ENCODE peak calls at places on chromosomes 13 and 19, in eight cellular contexts. H is H9, Q is A549, L is WTC11, J is cardiac muscle cell, A is progenitor cell of endocrine pancreas, M is tibial nerve, G is psoas muscle. V is an unnamed sample.

GRCh38 chr13:19605161-19605955 is 28.1 kb upstream of the MPHOSPH8 start:
- DNase-seq in H (no peak), L (no peak), M (no peak), Q (no peak), J (no peak), A (no peak), G (no peak), V (no peak)

GRCh38 chr13:38970380-38971051 is 20.1 kb downstream of the STOML3 start:
- DNase-seq in M (no peak), J (no peak), G (no peak), Q (no peak), H (no peak), A (no peak), L (no peak), V (no peak)

GRCh38 chr13:108360139-108360538 is 90.6 kb downstream of the TNFSF13B start:
- DNase-seq in Q (no peak), J (no peak), L (no peak), A (no peak), H (no peak), M (no peak), G (no peak), V (no peak)

GRCh38 chr19:43798546-43799409 is 3.5 kb downstream of the LYPD5 start:
- DNase-seq in H (peak), M (no peak), G (peak), J (peak), Q (no peak), L (peak), A (peak), V (no peak)

GRCh38 chr19:47529018-47529742 is 14.3 kb upstream of the NAPA start:
- DNase-seq in J (no peak), G (no peak), H (no peak), L (no peak), Q (no peak), A (no peak), M (no peak), V (no peak)

GRCh38 chr19:55672418-55672817 is 2.6 kb upstream of the EPN1 start:
- DNase-seq in G (no peak), J (peak), H (no peak), A (no peak), Q (no peak), L (no peak), M (no peak), V (no peak)

GRCh38 chr13:19742651-19743050 is 40.1 kb downstream of the PSPC1 start:
- DNase-seq in G (no peak), M (no peak), A (no peak), H (no peak), L (no peak), J (no peak), Q (no peak), V (no peak)

GRCh38 chr19:45518469-45518826 is 11.2 kb downstream of the VASP start:
- DNase-seq in Q (no peak), H (no peak), A (no peak), J (no peak), M (no peak), G (no peak), L (no peak), V (no peak)

GRCh38 chr19:34457446-34457845 is 24.1 kb upstream of the WTIP start:
- DNase-seq in H (no peak), M (no peak), A (no peak), J (no peak), Q (no peak), L (no peak), G (no peak), V (no peak)

GRCh38 chr19:51131780-51132680 is 7.3 kb downstream of the SIGLEC9 start:
- DNase-seq in A (no peak), H (no peak), G (no peak), L (no peak), Q (no peak), M (peak), J (peak), V (peak)

GRCh38 chr13:94706854-94707399 is 5.4 kb downstream of the SOX21 start:
- DNase-seq in L (no peak), G (no peak), A (no peak), Q (no peak), M (no peak), H (no peak), J (no peak), V (no peak)

GRCh38 chr19:28289294-28290063 is 923.5 kb downstream of the UQCRFS1 start:
- DNase-seq in L (no peak), M (no peak), G (no peak), Q (no peak), A (no peak), H (no peak), J (peak), V (no peak)

GRCh38 chr19:41933131-41933458 is 4.8 kb upstream of the ERFL start:
- DNase-seq in Q (no peak), G (no peak), H (no peak), L (no peak), J (no peak), M (no peak), A (no peak), V (no peak)

GRCh38 chr13:80096383-80096782 is 244.5 kb downstream of the SPRY2 start:
- DNase-seq in L (no peak), J (no peak), Q (no peak), G (no peak), H (no peak), M (no peak), A (no peak), V (no peak)

DNA sequence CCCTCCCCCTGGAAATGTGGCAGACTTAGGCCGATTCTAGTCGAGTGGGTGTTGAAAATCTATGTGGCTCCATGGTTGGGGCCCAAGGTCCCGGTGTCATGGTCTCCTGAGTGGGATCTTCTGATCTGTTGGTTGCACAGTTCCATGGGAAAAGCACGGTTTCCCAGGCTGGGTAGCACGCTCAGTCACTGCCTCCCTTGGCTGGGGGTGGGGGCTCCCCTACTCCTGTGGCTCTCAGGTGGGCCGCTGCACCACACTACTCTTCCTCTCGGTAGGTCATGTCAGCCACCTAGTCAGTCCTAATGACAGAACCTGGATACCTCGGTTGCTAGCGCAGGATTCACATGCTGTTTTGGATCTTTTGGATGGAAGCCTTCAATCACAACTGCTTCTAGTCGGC is 247.0 kb downstream of the SPRY2 start:
- DNase-seq in G (no peak), J (no peak), Q (no peak), L (no peak), M (no peak), A (no peak), H (no peak), V (no peak)
- TF ChIP-seq CTCF in G (no peak), J (no peak), Q (no peak), L (no peak), M (no peak), A (no peak), H (no peak), V (no peak)

DNA sequence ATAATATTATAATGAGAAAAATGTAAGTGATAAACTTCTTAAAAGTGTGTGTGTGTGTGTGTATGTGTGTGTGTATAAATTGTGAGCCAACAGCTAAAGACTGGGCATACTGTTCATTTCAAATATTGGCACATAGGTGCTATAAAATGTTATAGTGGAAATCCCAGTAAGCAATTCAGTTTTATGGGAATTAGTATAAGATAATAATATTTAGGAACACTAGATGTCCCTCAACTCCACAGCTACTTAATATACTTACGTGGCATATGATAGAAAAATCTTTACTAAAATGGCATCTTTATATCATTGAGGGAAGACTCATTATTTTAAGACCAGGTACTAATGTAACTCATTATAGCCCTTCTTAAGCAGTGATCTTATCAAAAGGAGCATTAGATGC is 266.3 kb downstream of the MAB21L1 start:
- DNase-seq in G (no peak), Q (no peak), H (no peak), J (peak), M (no peak), A (no peak), L (no peak), V (no peak)
- TF ChIP-seq CTCF in G (no peak), Q (peak), H (no peak), J (no peak), M (no peak), A (no peak), L (no peak), V (no peak)

GRCh38 chr13:36395280-36395679 is 37.0 kb upstream of the CCNA1 start:
- DNase-seq in G (no peak), J (peak), A (no peak), Q (peak), H (no peak), L (no peak), M (no peak), V (no peak)
- TF ChIP-seq CTCF in G (peak), J (peak), A (peak), Q (peak), H (peak), L (no peak), M (peak), V (peak)

DNA sequence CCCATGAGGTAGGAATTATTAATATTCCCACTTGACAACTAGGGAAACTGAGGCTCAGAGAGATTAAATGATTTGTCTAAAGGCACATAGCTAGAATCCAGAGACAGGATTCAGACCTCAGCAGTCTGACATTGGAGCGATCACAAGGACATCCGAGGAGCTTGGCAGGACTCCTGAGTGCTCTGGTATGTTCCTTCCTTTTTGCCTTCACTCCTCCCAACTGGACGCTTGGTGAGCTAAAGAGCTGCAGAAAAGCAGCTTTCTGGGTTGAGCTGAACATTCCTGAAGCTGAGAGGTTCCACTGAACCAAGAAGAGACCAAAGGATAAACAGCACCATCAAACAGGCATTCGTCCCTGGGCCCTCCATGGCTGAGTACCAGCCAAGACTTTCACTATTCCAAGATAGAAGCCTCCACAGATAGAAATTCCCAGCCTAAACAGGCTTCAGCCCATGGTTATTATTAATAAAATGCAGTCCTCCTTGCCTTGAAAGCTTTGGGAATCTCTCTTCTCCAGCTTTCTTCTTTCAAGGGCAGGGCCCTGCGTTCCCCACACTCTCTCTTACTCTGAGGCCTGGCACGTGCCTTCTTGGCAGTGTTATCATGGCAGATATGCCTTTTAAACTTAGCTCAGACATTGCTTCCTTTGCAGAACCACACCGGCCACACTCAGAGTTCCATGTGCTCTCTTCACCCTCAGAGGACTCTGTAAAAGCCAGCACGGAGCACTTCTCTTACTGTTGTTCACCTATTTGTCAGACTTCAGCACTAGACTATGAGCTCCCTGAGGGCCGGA is 97.1 kb downstream of the CYSLTR2 start:
- DNase-seq in J (peak), Q (no peak), H (no peak), L (no peak), A (no peak), M (peak), G (peak), V (no peak)
- TF ChIP-seq CTCF in J (peak), Q (no peak), H (no peak), L (no peak), A (no peak), M (no peak), G (no peak), V (no peak)

GRCh38 chr13:109868583-109869311 is 82.4 kb upstream of the IRS2 start:
- DNase-seq in Q (peak), A (no peak), M (no peak), L (no peak), H (no peak), G (no peak), J (no peak), V (no peak)

GRCh38 chr13:109871018-109871370 is 84.6 kb upstream of the IRS2 start:
- DNase-seq in J (peak), L (no peak), M (no peak), A (no peak), Q (no peak), G (no peak), H (no peak), V (no peak)

GRCh38 chr13:109867766-109868165 is 81.4 kb upstream of the IRS2 start:
- DNase-seq in M (no peak), J (peak), Q (no peak), H (no peak), L (no peak), G (no peak), A (no peak), V (no peak)

GRCh38 chr13:109870281-109871017 is 84.1 kb upstream of the IRS2 start:
- DNase-seq in G (no peak), J (no peak), Q (no peak), L (no peak), H (no peak), M (no peak), A (no peak), V (no peak)

DNA sequence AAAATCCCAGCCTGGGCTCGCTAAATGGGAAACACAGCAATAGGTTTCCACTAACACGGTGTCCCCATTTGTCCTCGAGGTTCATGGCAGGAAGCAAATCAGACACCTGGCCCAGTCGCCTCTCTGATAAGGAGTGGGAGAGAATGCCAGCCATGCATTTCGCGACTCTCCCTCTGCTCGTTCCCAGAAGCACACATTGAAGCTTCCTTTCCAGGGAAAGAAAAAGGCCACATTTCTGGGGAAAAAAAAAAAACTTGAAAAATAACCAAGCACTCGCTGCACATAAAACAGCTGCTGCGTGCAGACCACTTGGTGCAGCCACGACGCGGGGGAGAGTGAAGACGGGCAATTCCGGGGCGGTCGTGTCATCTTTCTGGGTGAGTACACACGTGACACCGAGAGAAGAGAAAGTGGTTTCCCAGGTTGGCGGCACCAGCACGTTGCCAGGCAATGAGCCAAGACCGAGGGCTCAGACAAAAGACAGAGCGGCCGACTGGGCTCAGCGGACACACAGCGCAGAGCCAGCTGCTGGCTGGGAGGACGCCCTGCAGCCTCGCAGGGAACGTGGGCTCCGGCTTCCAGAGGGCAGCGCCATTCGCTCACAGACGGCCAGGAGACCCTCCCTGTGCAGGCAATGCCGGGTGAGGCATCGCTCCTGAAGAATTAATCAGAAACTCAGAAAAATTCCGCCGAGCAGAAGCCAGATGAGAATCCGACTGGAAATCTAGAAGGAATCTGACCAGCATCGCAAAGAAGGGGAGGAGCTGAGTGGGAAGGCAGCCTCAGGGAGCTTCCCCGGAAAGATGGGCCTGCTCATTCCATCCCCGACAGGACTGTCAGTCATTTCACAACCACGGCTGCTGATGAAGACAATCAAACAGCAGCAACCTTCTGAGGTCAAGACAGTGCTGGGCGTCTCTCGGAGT is 83.2 kb upstream of the IRS2 start:
- DNase-seq in M (no peak), J (peak), G (peak), H (peak), A (no peak), Q (peak), L (peak), V (no peak)
- TF ChIP-seq CTCF in M (no peak), J (peak), G (no peak), H (no peak), A (no peak), Q (peak), L (no peak), V (no peak)

V was measured in CD14-positive monocyte.